ENCODE peak calls at places on chromosomes 6 and 20, in six cellular contexts. I is heart right ventricle, N is adrenal gland, O is IMR-90, S is upper lobe of left lung, H is PC-9. Q is an unnamed sample. For H3K4me1, the result is how much of the 10 kb centered on the place peaks cover.

GRCh38 chr20:37095108-37095608 is 639 bp downstream of the RBL1 start:
- DNase-seq in H (no peak), N (no peak), S (no peak), O (no peak), I (no peak), Q (no peak)

GRCh38 chr6:158762787-158763439 is 56.3 kb downstream of the EZR start:
- DNase-seq in S (no peak), H (no peak), I (no peak), N (no peak), O (no peak), Q (no peak)

GRCh38 chr6:72580281-72580940 is 41.5 kb upstream of the KCNQ5 start:
- DNase-seq in H (peak), N (no peak), I (no peak), O (peak), S (no peak), Q (no peak)

GRCh38 chr6:53311586-53311935 is 37.2 kb downstream of the ELOVL5 start:
- DNase-seq in N (no peak), I (no peak), O (no peak), S (no peak), H (no peak), Q (no peak)

GRCh38 chr6:2264932-2265331 is 19.5 kb upstream of the GMDS start:
- DNase-seq in H (no peak), N (no peak), O (peak), S (no peak), I (no peak), Q (no peak)

GRCh38 chr6:33787336-33787953 is 1.5 kb downstream of the LEMD2 start:
- DNase-seq in N (peak), O (peak), H (no peak), S (no peak), I (no peak), Q (no peak)

GRCh38 chr6:115832186-115832585 is 228.5 kb downstream of the FRK start:
- DNase-seq in H (no peak), N (no peak), I (no peak), O (no peak), S (no peak), Q (no peak)

GRCh38 chr6:45739058-45739457 is 276.6 kb downstream of the CLIC5 start:
- DNase-seq in O (no peak), I (no peak), N (no peak), S (no peak), H (no peak), Q (no peak)

GRCh38 chr6:28485482-28485881 is 30.1 kb downstream of the GPX6 start:
- DNase-seq in O (no peak), H (no peak), S (no peak), N (no peak), I (no peak), Q (no peak)

GRCh38 chr6:21103626-21104224 is 489.8 kb upstream of the SOX4 start:
- DNase-seq in H (no peak), S (no peak), O (peak), N (no peak), I (no peak), Q (no peak)

GRCh38 chr6:119476554-119476953 is 127.0 kb upstream of the MAN1A1 start:
- DNase-seq in O (no peak), H (no peak), S (no peak), I (no peak), N (no peak), Q (no peak)

GRCh38 chr6:15524736-15525401 is 138.0 kb downstream of the DTNBP1 start:
- DNase-seq in N (peak), I (no peak), O (no peak), S (no peak), H (no peak), Q (no peak)

GRCh38 chr20:55538261-55538908 is 466.9 kb downstream of the CBLN4 start:
- DNase-seq in I (no peak), S (no peak), O (no peak), N (no peak), H (no peak), Q (no peak)

GRCh38 chr6:98695076-98695816 is 139.1 kb upstream of the POU3F2 start:
- DNase-seq in I (no peak), N (no peak), S (no peak), O (no peak), H (no peak), Q (no peak)

GRCh38 chr6:21593927-21594421 is 423 bp downstream of the SOX4 start:
- DNase-seq in H (no peak), S (peak), O (peak), I (no peak), N (peak), Q (no peak)

GRCh38 chr6:163183791-163184190 is 230.7 kb upstream of the QKI start:
- DNase-seq in O (no peak), H (no peak), S (no peak), I (no peak), N (no peak), Q (no peak)

GRCh38 chr6:25389501-25389900 is 110.3 kb downstream of the CARMIL1 start:
- DNase-seq in S (no peak), O (no peak), N (no peak), I (no peak), H (no peak), Q (no peak)

GRCh38 chr20:18628330-18628941 is 40.6 kb downstream of the DTD1 start:
- DNase-seq in N (no peak), H (peak), I (no peak), S (no peak), O (no peak), Q (no peak)

GRCh38 chr20:32442630-32443029 is 84.5 kb downstream of the ASXL1 start:
- DNase-seq in O (no peak), N (peak), S (peak), I (no peak), H (no peak), Q (no peak)

GRCh38 chr20:36394340-36394965 is 88.3 kb downstream of the DLGAP4 start:
- DNase-seq in N (peak), S (no peak), I (no peak), O (no peak), H (no peak), Q (no peak)

GRCh38 chr6:20252311-20252710 is 40.0 kb upstream of the MBOAT1 start:
- DNase-seq in O (no peak), I (no peak), H (no peak), S (no peak), N (no peak), Q (no peak)

GRCh38 chr6:26020983-26021349 is 58.4 kb downstream of the TRIM38 start:
- DNase-seq in S (peak), N (peak), O (peak), I (peak), H (peak), Q (peak)

GRCh38 chr6:111184827-111185567 is 97.7 kb downstream of the SLC16A10 start:
- DNase-seq in S (no peak), I (no peak), N (no peak), O (no peak), H (no peak), Q (no peak)

GRCh38 chr6:142879527-142879926 is 65.4 kb downstream of the HIVEP2 start:
- DNase-seq in H (no peak), S (no peak), I (no peak), N (no peak), O (no peak), Q (no peak)

GRCh38 chr20:11935754-11936551 is 18.3 kb downstream of the BTBD3 start:
- DNase-seq in N (no peak), H (no peak), I (no peak), O (no peak), S (no peak), Q (no peak)

GRCh38 chr6:96626749-96627353 is 63.9 kb downstream of the FHL5 start:
- DNase-seq in I (no peak), O (peak), N (no peak), S (no peak), H (no peak), Q (no peak)

GRCh38 chr6:42704251-42704936 is 18.0 kb downstream of the PRPH2 start:
- DNase-seq in O (no peak), S (no peak), H (no peak), N (no peak), I (peak), Q (no peak)

GRCh38 chr6:39077882-39078594 is 29.5 kb downstream of the GLP1R start:
- DNase-seq in N (no peak), H (no peak), O (no peak), I (no peak), S (no peak), Q (no peak)

GRCh38 chr20:36575066-36575743 is 1.8 kb downstream of the TGIF2 start:
- DNase-seq in S (peak), H (peak), O (peak), I (peak), N (peak), Q (peak)

GRCh38 chr6:9851541-9852380 is 563.1 kb downstream of the TFAP2A start:
- DNase-seq in S (peak), I (no peak), H (peak), O (peak), N (no peak), Q (no peak)

GRCh38 chr6:17483391-17484016 is 90.1 kb downstream of the CAP2 start:
- DNase-seq in O (no peak), N (no peak), S (no peak), I (no peak), H (no peak), Q (no peak)

GRCh38 chr6:132404736-132405135 is 3.5 kb upstream of the MOXD1 start:
- DNase-seq in I (no peak), S (no peak), H (no peak), O (peak), N (no peak), Q (no peak)

GRCh38 chr20:10922941-10923340 is 249.1 kb upstream of the JAG1 start:
- DNase-seq in I (no peak), N (no peak), S (no peak), O (peak), H (peak), Q (no peak)
- H3K4me1 ChIP-seq in I (under half), N (under half), S (under half), O (under half), H (under half), Q (under half)

GRCh38 chr20:3407426-3408250 is at the start of gene DNAAF9:
- DNase-seq in S (peak), H (peak), O (peak), I (peak), N (peak), Q (peak)
- TF ChIP-seq CTCF in S (peak), H (no peak), O (peak), I (peak), N (peak), Q (peak)

GRCh38 chr20:49692941-49693340 is 20.7 kb downstream of the B4GALT5 start:
- DNase-seq in S (no peak), I (no peak), H (no peak), O (no peak), N (no peak), Q (no peak)
- H3K4me1 ChIP-seq in S (half or more), I (half or more), H (half or more), O (under half), N (under half), Q (half or more)

GRCh38 chr6:63272397-63272796 is 47.4 kb downstream of the LGSN start:
- DNase-seq in N (no peak), S (no peak), O (peak), I (no peak), H (no peak), Q (no peak)
- TF ChIP-seq CTCF in N (peak), S (no peak), O (peak), I (peak), H (peak), Q (no peak)

GRCh38 chr20:64039293-64040160 is 3.5 kb downstream of the C20orf204 start:
- DNase-seq in N (no peak), I (no peak), S (no peak), H (no peak), O (no peak), Q (no peak)

GRCh38 chr20:64038579-64039292 is 2.8 kb downstream of the C20orf204 start:
- DNase-seq in S (peak), H (peak), N (peak), I (peak), O (peak), Q (peak)

GRCh38 chr20:64037498-64038213 is 1.7 kb downstream of the C20orf204 start:
- DNase-seq in N (no peak), H (no peak), O (no peak), I (no peak), S (no peak), Q (no peak)

GRCh38 chr20:64037199-64037497 is 1.2 kb downstream of the C20orf204 start:
- DNase-seq in H (no peak), I (no peak), S (no peak), O (no peak), N (no peak), Q (no peak)

GRCh38 chr20:64038252-64038578 is 2.2 kb downstream of the C20orf204 start:
- DNase-seq in N (no peak), I (no peak), H (no peak), O (no peak), S (no peak), Q (no peak)
- H3K4me1 ChIP-seq in N (under half), I (under half), H (under half), O (under half), S (half or more), Q (half or more)

GRCh38 chr20:62900692-62901584 is 25.4 kb downstream of the DIDO1 start:
- DNase-seq in H (peak), N (no peak), O (no peak), I (no peak), S (no peak), Q (no peak)
- TF ChIP-seq CTCF in H (no peak), N (no peak), O (peak), I (no peak), S (no peak), Q (no peak)

DNA sequence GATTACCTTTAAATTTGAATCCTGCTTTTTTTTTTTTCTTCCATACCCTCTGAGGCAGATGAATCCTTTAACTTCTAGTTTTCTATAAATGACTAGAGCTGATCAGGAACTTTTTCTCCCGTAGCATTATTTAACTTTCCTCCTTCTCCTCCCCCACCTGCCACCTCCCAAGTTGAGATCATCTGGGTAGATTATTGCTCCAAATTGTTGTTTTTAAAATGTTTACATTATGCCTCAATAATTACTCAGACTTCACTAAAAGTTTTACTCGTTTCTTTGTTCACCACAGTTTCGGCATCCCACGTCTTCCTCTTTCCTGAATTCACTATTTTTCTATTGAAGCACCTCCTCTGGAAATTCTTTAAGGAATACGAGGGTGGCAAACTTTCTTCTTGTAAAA is 16.6 kb upstream of the SCUBE3 start:
- DNase-seq in S (no peak), H (no peak), N (no peak), I (no peak), O (no peak), Q (no peak)
- H3K4me1 ChIP-seq in S (under half), H (under half), N (under half), I (under half), O (under half), Q (under half)

DNA sequence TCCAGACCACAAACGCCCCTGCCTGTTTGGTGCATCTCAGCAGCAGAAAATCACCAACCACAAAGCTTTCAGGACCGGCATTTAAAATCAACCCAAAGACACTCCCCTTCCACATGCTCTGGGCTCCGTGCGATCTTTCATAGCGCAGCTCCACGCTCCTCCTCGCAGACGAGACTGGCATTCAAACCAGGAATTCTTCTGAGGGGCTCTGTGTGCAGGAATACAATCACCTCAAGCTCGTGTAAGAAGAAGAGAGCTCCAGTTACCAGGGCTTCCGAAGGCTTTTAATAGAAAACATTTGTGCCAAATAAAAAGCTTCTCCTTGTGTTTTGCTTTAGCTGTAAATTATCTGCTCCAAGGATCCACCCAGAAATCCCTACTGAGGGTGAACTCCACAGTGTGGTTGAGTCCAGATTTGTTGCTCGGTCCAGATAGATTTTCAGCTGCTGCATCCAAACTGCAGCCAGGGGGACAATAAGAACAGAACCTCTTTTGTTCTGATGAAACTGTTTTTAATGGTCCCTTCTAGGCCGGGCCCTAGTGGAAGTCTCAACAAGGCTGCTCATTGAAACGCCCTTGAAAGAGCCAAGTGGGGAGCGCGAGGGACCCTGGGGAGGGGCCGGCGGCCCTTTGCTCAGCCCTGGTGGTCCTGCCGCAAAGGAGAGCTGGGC is 16.4 kb upstream of the BMP7 start:
- DNase-seq in I (no peak), S (no peak), O (no peak), H (no peak), N (no peak), Q (no peak)
- TF ChIP-seq CTCF in I (no peak), S (no peak), O (no peak), H (no peak), N (no peak), Q (no peak)

DNA sequence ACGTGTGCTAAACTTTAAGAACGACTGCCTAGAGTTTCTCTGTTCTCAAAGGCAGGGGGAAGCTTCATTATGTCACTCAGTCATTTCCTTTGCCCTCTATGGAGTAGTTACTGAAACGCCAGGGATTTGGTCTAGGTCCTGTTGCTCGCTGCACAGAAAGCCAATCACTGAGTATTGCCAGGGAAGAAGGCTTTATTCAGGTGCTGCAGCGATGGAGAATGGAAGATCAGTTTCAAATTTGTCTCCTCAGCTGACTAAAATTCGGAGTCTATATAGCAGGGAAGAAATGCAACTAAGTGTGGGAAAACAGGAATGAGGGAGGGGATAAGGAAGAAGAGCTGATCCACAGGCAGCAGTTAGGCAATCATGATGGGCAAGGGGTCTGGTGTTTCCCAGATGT is 75.8 kb downstream of the QRSL1 start:
- DNase-seq in N (no peak), I (no peak), S (no peak), O (no peak), H (no peak), Q (no peak)
- H3K4me1 ChIP-seq in N (under half), I (under half), S (under half), O (under half), H (under half), Q (under half)

GRCh38 chr20:61639200-61639599 is 387.1 kb downstream of the CDH4 start:
- DNase-seq in H (no peak), S (no peak), N (no peak), I (no peak), O (peak), Q (no peak)
- TF ChIP-seq CTCF in H (no peak), S (no peak), N (no peak), I (no peak), O (no peak), Q (no peak)